ENCODE peak calls at places on chromosomes 16 and 17, in four cellular contexts. L is adrenal gland, B is A549, N is GM23248. Z is an unnamed sample. For H3K4me1, the result is how much of the 10 kb centered on the place peaks cover.

GRCh38 chr16:10385725-10386516 is at the start of gene ATF7IP2:
- DNase-seq in N (peak), L (peak), B (peak), Z (peak)

GRCh38 chr17:4157618-4158333 is 14.8 kb downstream of the CYB5D2 start:
- DNase-seq in B (no peak), N (no peak), L (no peak), Z (no peak)

GRCh38 chr16:12426122-12426521 is 377.6 kb downstream of the CPPED1 start:
- DNase-seq in B (no peak), L (peak), N (peak), Z (no peak)

GRCh38 chr17:73485130-73485529 is 159.1 kb downstream of the SDK2 start:
- DNase-seq in L (no peak), B (no peak), N (no peak), Z (no peak)

GRCh38 chr17:38892083-38892482 is 22.2 kb downstream of the LASP1 start:
- DNase-seq in L (no peak), N (no peak), B (no peak), Z (no peak)

GRCh38 chr16:65012357-65012756 is 109.5 kb downstream of the CDH11 start:
- DNase-seq in L (no peak), N (peak), B (no peak), Z (no peak)

GRCh38 chr17:76969598-76970172 is 101.5 kb downstream of the MGAT5B start:
- DNase-seq in L (peak), N (peak), B (no peak), Z (no peak)

GRCh38 chr16:87860553-87861299 is 8.6 kb downstream of the SLC7A5 start:
- DNase-seq in N (peak), L (peak), B (peak), Z (no peak)

GRCh38 chr16:24984903-24985675 is 30.1 kb downstream of the ARHGAP17 start:
- DNase-seq in N (peak), L (no peak), B (no peak), Z (no peak)

GRCh38 chr16:30927789-30928378 is 4.5 kb downstream of the FBXL19 start:
- DNase-seq in L (peak), B (peak), N (peak), Z (peak)

GRCh38 chr17:40417258-40417608 is 463 bp downstream of the TOP2A start:
- DNase-seq in N (no peak), L (no peak), B (peak), Z (no peak)

GRCh38 chr16:77789085-77789611 is 784 bp downstream of the VAT1L start:
- DNase-seq in L (no peak), N (peak), B (no peak), Z (no peak)

GRCh38 chr17:6507535-6507934 is 48.8 kb downstream of the PITPNM3 start:
- DNase-seq in L (peak), N (peak), B (peak), Z (peak)

GRCh38 chr17:10198509-10199249 is at the start of gene GAS7:
- DNase-seq in L (peak), N (peak), B (no peak), Z (peak)

GRCh38 chr16:55367301-55367745 is 43.3 kb downstream of the IRX6 start:
- DNase-seq in L (no peak), N (peak), B (no peak), Z (no peak)

GRCh38 chr16:57920215-57920890 is 50.6 kb downstream of the CNGB1 start:
- DNase-seq in L (no peak), B (no peak), N (no peak), Z (no peak)

GRCh38 chr16:9527976-9528375 is 436.5 kb downstream of the HAPSTR1 start:
- DNase-seq in B (no peak), N (no peak), L (no peak), Z (no peak)

GRCh38 chr17:81923302-81924260 is 4.0 kb downstream of the MAFG start:
- DNase-seq in L (peak), B (peak), N (peak), Z (no peak)

GRCh38 chr17:58337126-58337599 is 8.6 kb upstream of the TSPOAP1 start:
- DNase-seq in B (no peak), N (no peak), L (no peak), Z (no peak)

GRCh38 chr17:16652847-16653366 is 743 bp downstream of the ZNF624 start:
- DNase-seq in N (no peak), B (no peak), L (no peak), Z (no peak)

GRCh38 chr16:87335306-87335967 is 18.2 kb upstream of the C16orf95 start:
- DNase-seq in N (no peak), B (no peak), L (no peak), Z (no peak)

GRCh38 chr17:45260204-45260783 is 1.6 kb downstream of the SPATA32 start:
- DNase-seq in L (no peak), N (peak), B (no peak), Z (no peak)

GRCh38 chr16:22727285-22728166 is 86.4 kb upstream of the HS3ST2 start:
- DNase-seq in N (no peak), B (no peak), L (no peak), Z (no peak)

GRCh38 chr16:3503513-3503912 is 2.7 kb downstream of the CLUAP1 start:
- DNase-seq in L (no peak), B (no peak), N (no peak), Z (no peak)

GRCh38 chr17:64327201-64327930 is 63.3 kb downstream of the PECAM1 start:
- DNase-seq in N (peak), L (no peak), B (no peak), Z (peak)
- H3K4me1 ChIP-seq in N (under half), L (under half), B (under half), Z (under half)

DNA sequence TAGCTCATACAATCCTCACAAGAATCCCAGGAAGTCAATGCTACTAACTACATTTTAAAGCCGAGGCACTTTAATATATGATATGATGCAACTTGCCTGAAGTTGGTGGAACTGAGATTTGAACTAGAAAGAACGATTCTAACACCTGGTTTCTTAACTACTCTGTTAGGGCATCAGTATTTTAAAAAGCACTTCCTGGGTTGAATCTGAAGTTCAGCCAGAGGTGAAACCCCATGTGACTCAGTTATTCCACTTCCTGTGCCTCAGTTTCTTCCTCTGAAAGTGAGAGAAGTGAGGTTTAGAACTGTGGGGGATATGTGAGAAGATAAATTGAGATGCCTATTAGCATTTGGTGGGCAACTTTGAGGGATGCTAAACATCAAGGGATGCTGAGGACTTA is 129.4 kb upstream of the ANKFN1 start:
- DNase-seq in L (no peak), B (no peak), N (no peak), Z (no peak)
- H3K4me1 ChIP-seq in L (under half), B (under half), N (under half), Z (under half)

GRCh38 chr17:36939944-36940312 is 2.7 kb downstream of the LHX1 start:
- DNase-seq in N (no peak), L (no peak), B (no peak), Z (no peak)

GRCh38 chr17:36939059-36939943 is 2.0 kb downstream of the LHX1 start:
- DNase-seq in L (no peak), N (no peak), B (no peak), Z (no peak)

GRCh38 chr17:36937961-36938565 is 788 bp downstream of the LHX1 start:
- DNase-seq in L (no peak), N (peak), B (no peak), Z (no peak)

GRCh38 chr17:36937001-36937960 is at the start of gene LHX1:
- DNase-seq in B (no peak), L (no peak), N (no peak), Z (no peak)

GRCh38 chr17:36938566-36939058 is 1.3 kb downstream of the LHX1 start:
- DNase-seq in L (no peak), N (no peak), B (no peak), Z (no peak)
- H3K4me1 ChIP-seq in L (under half), N (under half), B (under half), Z (under half)

GRCh38 chr16:85245307-85246172 is 133.3 kb upstream of the CIBAR2 start:
- DNase-seq in L (peak), B (peak), N (peak), Z (peak)
- H3K4me1 ChIP-seq in L (under half), B (under half), N (under half), Z (under half)

GRCh38 chr16:27222499-27223225 is 19.3 kb downstream of the KDM8 start:
- DNase-seq in N (peak), L (peak), B (no peak), Z (peak)

GRCh38 chr16:27223701-27224100 is 20.4 kb downstream of the KDM8 start:
- DNase-seq in N (no peak), L (no peak), B (no peak), Z (no peak)

GRCh38 chr16:27221576-27222498 is 18.5 kb downstream of the KDM8 start:
- DNase-seq in N (peak), L (no peak), B (no peak), Z (peak)

GRCh38 chr16:27224271-27224737 is 21.0 kb downstream of the KDM8 start:
- DNase-seq in N (no peak), B (no peak), L (no peak), Z (no peak)

GRCh38 chr16:27223226-27223610 is 19.9 kb downstream of the KDM8 start:
- DNase-seq in N (no peak), B (no peak), L (no peak), Z (no peak)
- H3K4me1 ChIP-seq in N (under half), B (under half), L (under half), Z (under half)

DNA sequence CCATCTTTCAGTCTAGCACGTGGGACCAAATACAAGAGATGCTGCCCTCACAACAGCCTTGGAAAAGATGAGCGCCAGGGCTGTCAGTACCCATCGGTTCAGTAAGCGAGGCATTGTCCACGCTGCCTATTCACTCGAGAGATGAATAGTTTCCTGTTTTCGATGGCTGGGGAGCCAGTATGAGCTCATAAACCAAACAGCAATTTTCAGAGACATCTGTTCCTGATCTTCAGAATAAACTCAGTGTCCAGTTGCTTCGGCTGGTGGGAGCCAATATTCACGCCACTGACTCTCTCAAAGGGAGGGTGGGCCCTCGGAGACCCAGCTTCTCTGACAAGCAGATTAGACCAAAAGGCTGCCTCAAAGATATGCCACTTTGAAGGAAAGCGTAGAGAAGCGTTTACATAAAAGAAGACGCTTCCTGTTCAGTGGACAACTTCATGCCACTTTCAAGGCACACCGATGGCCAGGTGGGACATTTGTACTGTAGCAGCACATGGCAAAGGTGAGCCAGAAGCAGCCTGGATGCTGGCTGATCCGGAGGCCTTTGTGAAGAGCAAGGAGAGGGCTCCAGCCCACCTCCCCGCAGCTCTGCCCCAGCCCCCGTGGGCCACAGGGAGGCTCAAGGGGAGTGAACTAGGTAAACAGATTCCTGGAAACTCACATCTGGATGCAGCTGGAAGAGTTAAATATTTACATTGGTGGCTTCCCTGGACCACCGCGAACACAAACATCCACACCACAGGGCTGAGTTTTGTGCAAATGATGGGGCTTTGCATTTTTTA is 6.0 kb downstream of the TIMM22 start:
- DNase-seq in B (no peak), N (peak), L (peak), Z (no peak)
- H3K4me1 ChIP-seq in B (under half), N (under half), L (half or more), Z (under half)